ENCODE peak calls at places on chromosome 22, in six cellular contexts. Y is fibroblast of mammary gland; K is cardiac muscle cell; E is fibroblast of lung; X is epithelial cell of proximal tubule; P is naive thymus-derived CD4-positive, alpha-beta T cell. S is an unnamed sample.
A peak's percentile ranks its signal among the peaks of the same experiment; 100 is the strongest.

GRCh38 chr22:19448076-19448607 is 631 bp upstream of the C22orf39 start:
- DNase-seq in K (peak; percentile 67), P (no peak), X (peak; percentile 31), Y (peak; percentile 93), E (peak; percentile 59), S (peak; percentile 76)

GRCh38 chr22:28141614-28142013 is 222.6 kb upstream of the PITPNB start:
- DNase-seq in P (no peak), K (no peak), E (peak; percentile 68), Y (peak; percentile 83), X (peak; percentile 26), S (no peak)

GRCh38 chr22:50483977-50484853 is 2.4 kb upstream of the MIOX start:
- DNase-seq in P (no peak), K (no peak), X (no peak), E (no peak), Y (no peak), S (no peak)

GRCh38 chr22:29080061-29080975 is 7.5 kb downstream of the KREMEN1 start:
- DNase-seq in K (no peak), P (no peak), Y (peak; percentile 38), X (no peak), E (no peak), S (peak; percentile 72)

GRCh38 chr22:33971561-33971961 is 51.3 kb upstream of the LARGE1 start:
- DNase-seq in P (no peak), X (peak; percentile 3), Y (no peak), K (no peak), E (no peak), S (no peak)

GRCh38 chr22:36301384-36301828 is 48.5 kb downstream of the APOL1 start:
- DNase-seq in E (peak; percentile 76), K (peak; percentile 82), Y (peak; percentile 60), P (peak; percentile 86), X (no peak), S (peak; percentile 84)

GRCh38 chr22:37996515-37997246 is 12.3 kb upstream of the SOX10 start:
- DNase-seq in Y (no peak), X (no peak), P (no peak), K (no peak), E (no peak), S (no peak)

GRCh38 chr22:30252411-30253204 is 6.0 kb upstream of the LIF start:
- DNase-seq in K (no peak), E (no peak), P (no peak), Y (no peak), X (no peak), S (no peak)

GRCh38 chr22:28969401-28970168 is 86.2 kb downstream of the ZNRF3 start:
- DNase-seq in E (no peak), X (no peak), Y (no peak), P (no peak), K (no peak), S (no peak)

GRCh38 chr22:39456262-39457046 is at the start of gene MGAT3:
- DNase-seq in K (no peak), X (no peak), P (peak; percentile 47), Y (no peak), E (no peak), S (no peak)

GRCh38 chr22:28674121-28674563 is 5.5 kb downstream of the TTC28 start:
- DNase-seq in Y (peak; percentile 76), K (no peak), P (peak; percentile 58), X (no peak), E (peak; percentile 61), S (no peak)

GRCh38 chr22:39207141-39208012 is 37.4 kb downstream of the PDGFB start:
- DNase-seq in K (no peak), Y (no peak), P (no peak), E (peak; percentile 23), X (no peak), S (no peak)

GRCh38 chr22:39493759-39494158 is 8.3 kb upstream of the MIEF1 start:
- DNase-seq in P (no peak), K (no peak), Y (peak; percentile 92), E (peak; percentile 53), X (no peak), S (no peak)

GRCh38 chr22:41524283-41524682 is 20.0 kb downstream of the POLR3H start:
- DNase-seq in Y (peak; percentile 65), P (no peak), K (no peak), X (no peak), E (peak; percentile 90), S (no peak)

GRCh38 chr22:39967103-39967829 is 7.1 kb downstream of the TMA7B start:
- DNase-seq in X (no peak), P (no peak), E (peak; percentile 39), K (no peak), Y (peak; percentile 59), S (peak; percentile 43)

GRCh38 chr22:16601437-16602223 is 9.0 kb upstream of the CCT8L2 start:
- DNase-seq in Y (no peak), X (no peak), E (no peak), K (peak; percentile 0), P (no peak), S (peak; percentile 34)

GRCh38 chr22:30396871-30397655 is at the start of gene SEC14L2:
- DNase-seq in X (no peak), E (peak; percentile 39), Y (peak; percentile 48), K (peak; percentile 60), P (peak; percentile 65), S (peak; percentile 85)

GRCh38 chr22:50486561-50487289 is at the start of gene MIOX:
- DNase-seq in Y (no peak), K (no peak), X (no peak), P (no peak), E (no peak), S (no peak)

GRCh38 chr22:49997221-49997599 is 15.4 kb downstream of the IL17REL start:
- DNase-seq in E (no peak), P (no peak), X (no peak), K (no peak), Y (no peak), S (no peak)

GRCh38 chr22:39392341-39392948 is 7.1 kb upstream of the TAB1 start:
- DNase-seq in X (no peak), E (no peak), Y (no peak), P (no peak), K (no peak), S (no peak)

GRCh38 chr22:46337870-46338269 is 2.4 kb downstream of the TRMU start:
- DNase-seq in P (no peak), E (no peak), Y (no peak), K (no peak), X (no peak), S (no peak)

GRCh38 chr22:39999144-39999757 is 4.5 kb downstream of the FAM83F start:
- DNase-seq in Y (peak; percentile 61), K (no peak), X (peak; percentile 79), P (no peak), E (peak; percentile 66), S (no peak)

GRCh38 chr22:31995046-31995445 is 48.0 kb upstream of the SLC5A1 start:
- DNase-seq in P (no peak), X (no peak), K (no peak), Y (no peak), E (no peak), S (no peak)

GRCh38 chr22:31497148-31497938 is 1.0 kb downstream of the SFI1 start:
- DNase-seq in Y (no peak), P (peak; percentile 64), X (no peak), K (no peak), E (no peak), S (no peak)

GRCh38 chr22:36067237-36067558 is 38.6 kb upstream of the RBFOX2 start:
- DNase-seq in Y (no peak), K (no peak), P (no peak), E (no peak), X (no peak), S (no peak)

GRCh38 chr22:23132376-23133091 is 9.3 kb downstream of the RSPH14 start:
- DNase-seq in P (no peak), X (no peak), K (no peak), Y (no peak), E (no peak), S (no peak)
- H3K4me3 ChIP-seq in P (no peak overlapping the region), X (no peak overlapping the region), K (no peak overlapping the region), Y (no peak overlapping the region), E (no peak overlapping the region), S (no peak overlapping the region)

GRCh38 chr22:20549232-20549841 is 41.9 kb downstream of the MED15 start:
- DNase-seq in P (peak; percentile 76), Y (peak; percentile 51), X (no peak), E (no peak), K (no peak), S (no peak)

GRCh38 chr22:20548806-20549205 is 41.4 kb downstream of the MED15 start:
- DNase-seq in Y (no peak), P (no peak), K (no peak), X (no peak), E (no peak), S (no peak)

GRCh38 chr22:20551805-20552449 is 44.5 kb downstream of the MED15 start:
- DNase-seq in K (no peak), X (no peak), P (no peak), Y (no peak), E (no peak), S (no peak)

GRCh38 chr22:20550851-20551744 is 43.7 kb downstream of the MED15 start:
- DNase-seq in K (peak; percentile 61), Y (peak; percentile 89), P (peak; percentile 39), X (no peak), E (peak; percentile 54), S (no peak)

GRCh38 chr22:20550057-20550817 is 42.8 kb downstream of the MED15 start:
- DNase-seq in P (no peak), K (no peak), Y (peak; percentile 48), E (no peak), X (no peak), S (no peak)
- H3K4me3 ChIP-seq in P (peak overlapping the region; percentile 61), K (no peak overlapping the region), Y (no peak overlapping the region), E (no peak overlapping the region), X (no peak overlapping the region), S (no peak overlapping the region)

DNA sequence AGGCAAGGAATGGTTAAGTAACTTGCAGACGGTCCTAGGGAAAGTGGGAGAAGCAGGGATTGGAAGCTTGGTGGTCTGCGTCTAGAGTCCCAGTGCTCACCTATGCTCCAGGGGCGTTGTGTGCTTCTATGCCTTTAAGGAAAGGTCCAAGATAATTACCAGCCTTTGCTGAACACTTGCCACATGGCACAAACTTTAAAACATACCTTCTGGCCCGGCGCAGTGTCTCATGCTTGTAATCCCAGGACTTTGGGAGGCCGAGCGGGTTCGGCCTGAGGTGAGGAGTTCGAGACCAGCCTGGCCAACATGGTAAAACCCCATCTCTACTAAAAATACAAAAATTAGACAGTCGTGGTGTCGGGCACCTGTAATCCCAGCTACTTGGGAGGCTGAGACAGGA is 2.3 kb downstream of the POLDIP3 start:
- DNase-seq in Y (no peak), K (no peak), E (no peak), P (no peak), X (no peak), S (no peak)
- H3K4me3 ChIP-seq in Y (no peak overlapping the region), K (no peak overlapping the region), E (no peak overlapping the region), P (no peak overlapping the region), X (peak overlapping the region; percentile 71), S (no peak overlapping the region)

DNA sequence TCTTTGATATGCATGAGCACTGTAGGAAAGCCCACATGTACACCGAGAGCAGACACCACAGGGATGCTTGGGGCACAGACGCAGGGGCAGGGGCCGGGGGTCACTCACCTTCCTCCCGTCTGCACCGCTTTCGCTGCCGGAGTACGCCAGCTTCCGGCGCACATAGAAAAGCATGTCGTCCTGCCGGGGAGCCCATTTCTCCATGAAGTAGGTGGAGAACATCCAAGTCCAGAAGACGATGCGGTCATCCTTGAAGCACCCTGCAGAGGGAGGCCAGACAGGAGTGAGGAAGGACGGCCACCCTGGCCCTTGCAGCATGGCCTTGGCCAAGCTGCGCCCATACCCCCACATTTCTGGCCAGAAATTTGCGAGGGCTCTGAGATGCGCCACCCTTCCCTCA is 28.8 kb downstream of the KIAA0930 start:
- DNase-seq in Y (peak; percentile 73), P (no peak), E (no peak), K (no peak), X (no peak), S (no peak)
- H3K4me3 ChIP-seq in Y (peak overlapping the region; percentile 39), P (no peak overlapping the region), E (peak overlapping the region; percentile 22), K (no peak overlapping the region), X (no peak overlapping the region), S (no peak overlapping the region)

S was measured in HAP-1.